ENCODE peak calls at places on chromosomes 3 and 15, in four cellular contexts. S is iPS-NIHi11, K is DMS 273 treated with DMSO at 0.1 percent for 48 hours, P is SK-N-DZ. U is an unnamed sample.

GRCh38 chr15:45871121-45871855 is 236.5 kb downstream of the SQOR start:
- DNase-seq in K (no peak), P (peak), S (no peak), U (peak)

GRCh38 chr3:14298991-14299555 is 103.3 kb upstream of the SLC6A6 start:
- DNase-seq in K (no peak), S (no peak), P (no peak), U (no peak)

GRCh38 chr3:170865209-170866094 is 4.5 kb downstream of the RPL22L1 start:
- DNase-seq in P (no peak), K (no peak), S (no peak), U (no peak)

GRCh38 chr3:27607370-27607769 is 114.8 kb downstream of the EOMES start:
- DNase-seq in P (no peak), S (peak), K (no peak), U (peak)

GRCh38 chr3:186224211-186224610 is 115.3 kb upstream of the ETV5 start:
- DNase-seq in S (no peak), K (no peak), P (no peak), U (no peak)

GRCh38 chr15:65918936-65919335 is 49.6 kb downstream of the RAB11A start:
- DNase-seq in S (no peak), K (no peak), P (no peak), U (no peak)

GRCh38 chr3:58691997-58692396 is 25.4 kb upstream of the FAM3D start:
- DNase-seq in S (no peak), P (peak), K (peak), U (no peak)

GRCh38 chr15:101554115-101554915 is 64.8 kb upstream of the PCSK6 start:
- DNase-seq in S (no peak), K (no peak), P (no peak), U (no peak)

GRCh38 chr3:60055765-60056164 is 1005.9 kb upstream of the CFAP20DC start:
- DNase-seq in P (no peak), K (no peak), S (no peak), U (no peak)

GRCh38 chr3:142947799-142948575 is 15.5 kb downstream of the PAQR9 start:
- DNase-seq in K (no peak), P (no peak), S (no peak), U (no peak)

GRCh38 chr3:146539315-146539714 is 5.1 kb downstream of the PLSCR1 start:
- DNase-seq in S (no peak), P (no peak), K (no peak), U (no peak)

GRCh38 chr15:66424963-66425612 is 38.4 kb downstream of the MAP2K1 start:
- DNase-seq in K (no peak), P (no peak), S (no peak), U (no peak)

GRCh38 chr15:85623648-85624047 is 171.1 kb downstream of the KLHL25 start:
- DNase-seq in K (no peak), S (no peak), P (no peak), U (peak)

GRCh38 chr3:67015702-67016500 is 17.8 kb downstream of the KBTBD8 start:
- DNase-seq in P (no peak), K (no peak), S (no peak), U (no peak)

GRCh38 chr3:166177130-166177529 is 339.9 kb upstream of the BCHE start:
- DNase-seq in S (no peak), K (no peak), P (no peak), U (no peak)

GRCh38 chr15:80710635-80711553 is 15.8 kb downstream of the ABHD17C start:
- DNase-seq in P (no peak), S (no peak), K (no peak), U (no peak)

GRCh38 chr3:124992041-124992440 is 57.5 kb upstream of the MUC13 start:
- DNase-seq in K (no peak), P (no peak), S (no peak), U (no peak)

GRCh38 chr3:38579146-38579545 is 70.3 kb downstream of the SCN5A start:
- DNase-seq in K (no peak), P (no peak), S (peak), U (no peak)

GRCh38 chr3:4897765-4898453 is 81.3 kb upstream of the BHLHE40 start:
- DNase-seq in K (no peak), P (no peak), S (no peak), U (no peak)

GRCh38 chr15:45121706-45122417 is 7.7 kb downstream of the DUOXA2 start:
- DNase-seq in K (no peak), P (no peak), S (no peak), U (peak)

GRCh38 chr3:190877925-190878324 is 15.4 kb upstream of the GMNC start:
- DNase-seq in K (no peak), S (peak), P (peak), U (no peak)

GRCh38 chr3:108297636-108298035 is 1.3 kb downstream of the HHLA2 start:
- DNase-seq in S (no peak), K (no peak), P (no peak), U (peak)

GRCh38 chr15:41881925-41882688 is 11.7 kb downstream of the SPTBN5 start:
- DNase-seq in K (no peak), S (peak), P (no peak), U (no peak)

GRCh38 chr3:182220013-182220412 is 508.3 kb downstream of the SOX2 start:
- DNase-seq in K (no peak), P (no peak), S (no peak), U (no peak)

GRCh38 chr15:50134524-50135024 is 15.5 kb upstream of the ATP8B4 start:
- DNase-seq in S (no peak), K (no peak), P (no peak), U (peak)

GRCh38 chr15:55394694-55395093 is 13.5 kb downstream of the CCPG1 start:
- DNase-seq in P (no peak), K (no peak), S (no peak), U (no peak)

GRCh38 chr15:68524753-68525584 is 53.8 kb upstream of the CORO2B start:
- DNase-seq in P (no peak), S (no peak), K (no peak), U (no peak)

GRCh38 chr3:98733055-98733777 is 29.9 kb upstream of the ST3GAL6 start:
- DNase-seq in K (no peak), P (peak), S (peak), U (peak)

GRCh38 chr15:73389539-73389938 is 20.8 kb upstream of the HCN4 start:
- DNase-seq in K (no peak), S (peak), P (no peak), U (no peak)

GRCh38 chr3:43893721-43894120 is 203.0 kb downstream of the ABHD5 start:
- DNase-seq in K (no peak), S (no peak), P (no peak), U (peak)

GRCh38 chr15:89654847-89655805 is at the start of gene KIF7:
- DNase-seq in P (peak), K (no peak), S (peak), U (peak)

GRCh38 chr3:141050913-141051632 is at the start of gene SPSB4:
- DNase-seq in S (peak), K (peak), P (peak), U (no peak)

GRCh38 chr3:13248640-13249039 is 171.5 kb downstream of the NUP210 start:
- DNase-seq in P (no peak), S (no peak), K (no peak), U (no peak)

GRCh38 chr15:41886741-41887140 is 7.1 kb downstream of the SPTBN5 start:
- DNase-seq in K (no peak), S (no peak), P (no peak), U (no peak)

GRCh38 chr3:107676469-107677309 is 153.9 kb downstream of the BBX start:
- DNase-seq in S (peak), P (peak), K (no peak), U (peak)

GRCh38 chr3:151468284-151468917 is 7.5 kb upstream of the IGSF10 start:
- DNase-seq in P (peak), K (peak), S (peak), U (no peak)

GRCh38 chr15:64437982-64438381 is 22.4 kb upstream of the ZNF609 start:
- DNase-seq in P (no peak), S (no peak), K (no peak), U (no peak)